ENCODE peak calls at places on chromosomes 12 and 14, in ten cellular contexts. Z, Q, K, C, Y, O, M, A, U and I are unnamed samples.

GRCh38 chr14:85634205-85634604 is 104.3 kb downstream of the FLRT2 start:
- DNase-seq in Z (peak), Q (no peak), K (peak), O (no peak), A (peak), Y (no peak), M (no peak), U (no peak), C (no peak), I (peak)

GRCh38 chr12:5898874-5899273 is 46.2 kb downstream of the ANO2 start:
- DNase-seq in K (no peak), U (no peak), O (no peak), A (no peak), Q (no peak), Y (no peak), C (no peak), M (no peak), Z (no peak), I (no peak)

GRCh38 chr14:96090441-96091148 is 51.4 kb downstream of the C14orf132 start:
- DNase-seq in O (peak), A (no peak), C (peak), K (peak), Q (no peak), Y (no peak), U (no peak), Z (peak), M (peak), I (no peak)

GRCh38 chr14:74670726-74671125 is 42.2 kb downstream of the AREL1 start:
- DNase-seq in M (peak), K (peak), Q (no peak), O (peak), Z (peak), Y (no peak), C (no peak), U (no peak), A (no peak), I (no peak)

GRCh38 chr12:95848575-95849388 is 10.0 kb upstream of the SNRPF start:
- DNase-seq in O (no peak), Q (no peak), U (peak), A (peak), Y (peak), Z (peak), K (peak), M (peak), C (no peak), I (peak)

GRCh38 chr12:39990122-39991101 is 115.5 kb downstream of the SLC2A13 start:
- DNase-seq in Z (peak), U (peak), Q (peak), K (peak), O (no peak), A (peak), C (peak), M (peak), Y (peak), I (peak)

GRCh38 chr14:90642239-90642717 is 174.0 kb downstream of the TTC7B start:
- DNase-seq in Z (peak), C (no peak), M (peak), U (no peak), K (peak), A (no peak), Q (no peak), O (peak), Y (peak), I (no peak)

GRCh38 chr12:117580718-117581062 is 219.3 kb upstream of the NOS1 start:
- DNase-seq in Z (no peak), K (no peak), C (peak), Q (no peak), U (no peak), M (no peak), Y (no peak), O (no peak), A (no peak), I (no peak)

GRCh38 chr12:51254592-51254991 is 15.6 kb downstream of the SMAGP start:
- DNase-seq in O (no peak), A (no peak), C (no peak), U (no peak), Q (no peak), Y (no peak), Z (peak), K (no peak), M (no peak), I (no peak)

GRCh38 chr12:68113644-68114043 is 45.9 kb downstream of the IFNG start:
- DNase-seq in Q (no peak), A (no peak), K (no peak), Z (no peak), Y (no peak), O (no peak), C (no peak), M (no peak), U (no peak), I (peak)

GRCh38 chr12:28027947-28028724 is 55.6 kb upstream of the PTHLH start:
- DNase-seq in C (no peak), K (peak), A (no peak), Z (peak), M (peak), Y (no peak), Q (no peak), U (no peak), O (no peak), I (peak)

GRCh38 chr12:18332173-18332572 is 70.9 kb downstream of the PIK3C2G start:
- DNase-seq in K (no peak), O (no peak), A (no peak), C (no peak), U (no peak), Z (no peak), Q (no peak), M (no peak), Y (no peak), I (peak)

GRCh38 chr14:51444381-51445000 is 204.4 kb downstream of the TMX1 start:
- DNase-seq in M (no peak), C (no peak), K (no peak), U (no peak), Y (no peak), Z (peak), A (no peak), O (no peak), Q (no peak), I (peak)

GRCh38 chr12:75190846-75191245 is 18.8 kb downstream of the KCNC2 start:
- DNase-seq in C (no peak), O (no peak), A (no peak), Q (no peak), M (no peak), Z (no peak), K (no peak), Y (no peak), U (no peak), I (peak)

GRCh38 chr12:26773313-26774104 is 59.5 kb downstream of the ITPR2 start:
- DNase-seq in Q (no peak), Z (no peak), Y (no peak), M (no peak), O (no peak), U (no peak), K (no peak), C (no peak), A (no peak), I (no peak)

GRCh38 chr14:33696165-33696564 is 254.7 kb downstream of the EGLN3 start:
- DNase-seq in M (no peak), Y (no peak), U (no peak), K (no peak), Q (no peak), Z (no peak), A (no peak), C (no peak), O (no peak), I (no peak)

GRCh38 chr12:65568517-65568916 is 255.8 kb upstream of the HMGA2 start:
- DNase-seq in A (no peak), C (no peak), U (peak), Y (no peak), K (peak), O (peak), Q (no peak), M (peak), Z (peak), I (peak)

GRCh38 chr12:41739066-41739465 is 405.6 kb downstream of the GXYLT1 start:
- DNase-seq in Z (no peak), A (no peak), Q (no peak), C (no peak), Y (no peak), U (no peak), M (no peak), O (no peak), K (no peak), I (peak)

GRCh38 chr14:38941485-38941884 is 161.6 kb downstream of the SEC23A start:
- DNase-seq in Y (peak), C (no peak), K (no peak), M (no peak), A (no peak), U (no peak), O (no peak), Q (no peak), Z (no peak), I (no peak)

GRCh38 chr12:41479431-41479830 is 291.3 kb downstream of the PDZRN4 start:
- DNase-seq in Q (no peak), A (no peak), M (no peak), K (no peak), U (no peak), O (no peak), C (no peak), Z (no peak), Y (no peak), I (no peak)

GRCh38 chr14:99118946-99119345 is 153.1 kb downstream of the BCL11B start:
- DNase-seq in Q (no peak), Z (no peak), K (no peak), A (no peak), Y (no peak), M (no peak), U (no peak), O (no peak), C (no peak), I (no peak)

GRCh38 chr12:116458492-116458891 is 100.7 kb upstream of the MAP1LC3B2 start:
- DNase-seq in U (no peak), A (no peak), K (no peak), M (no peak), C (no peak), Z (no peak), Q (no peak), Y (no peak), O (no peak), I (no peak)

GRCh38 chr12:93041416-93041815 is 112.3 kb upstream of the EEA1 start:
- DNase-seq in A (no peak), O (no peak), C (no peak), K (no peak), M (no peak), Q (no peak), U (no peak), Y (no peak), Z (no peak), I (no peak)

GRCh38 chr12:93042283-93042682 is 113.2 kb upstream of the EEA1 start:
- DNase-seq in M (peak), A (no peak), O (no peak), Y (no peak), K (no peak), C (no peak), Q (no peak), U (no peak), Z (no peak), I (no peak)

GRCh38 chr12:93043192-93043876 is 114.2 kb upstream of the EEA1 start:
- DNase-seq in K (no peak), Q (no peak), M (no peak), O (no peak), Z (no peak), A (no peak), Y (no peak), C (no peak), U (no peak), I (no peak)

GRCh38 chr12:93043877-93044209 is 114.7 kb upstream of the EEA1 start:
- DNase-seq in O (no peak), Q (no peak), Y (no peak), C (no peak), U (no peak), M (no peak), A (no peak), K (no peak), Z (no peak), I (no peak)

GRCh38 chr12:93042684-93043083 is 113.6 kb upstream of the EEA1 start:
- DNase-seq in U (no peak), Y (no peak), O (no peak), K (no peak), Q (no peak), M (no peak), C (no peak), A (no peak), Z (no peak), I (no peak)
- H3K4me3 ChIP-seq in U (no peak), Y (no peak), O (no peak), K (no peak), Q (no peak), M (no peak), C (no peak), A (no peak), Z (no peak), I (no peak)

GRCh38 chr12:79688376-79689040 is 2.3 kb downstream of the PAWR start:
- DNase-seq in K (no peak), O (no peak), Z (no peak), Q (no peak), C (no peak), U (no peak), Y (no peak), A (no peak), M (no peak), I (peak)

GRCh38 chr12:79686171-79686570 is 4.6 kb downstream of the PAWR start:
- DNase-seq in Z (peak), U (no peak), Q (no peak), O (no peak), A (no peak), C (no peak), Y (no peak), K (no peak), M (no peak), I (peak)

GRCh38 chr12:79687711-79688270 is 3.0 kb downstream of the PAWR start:
- DNase-seq in M (peak), Q (no peak), Z (no peak), O (no peak), C (no peak), U (no peak), K (peak), Y (no peak), A (no peak), I (peak)

GRCh38 chr12:79682593-79682992 is 8.2 kb downstream of the PAWR start:
- DNase-seq in Y (no peak), O (no peak), A (no peak), U (no peak), Z (no peak), Q (no peak), K (no peak), M (no peak), C (no peak), I (no peak)

DNA sequence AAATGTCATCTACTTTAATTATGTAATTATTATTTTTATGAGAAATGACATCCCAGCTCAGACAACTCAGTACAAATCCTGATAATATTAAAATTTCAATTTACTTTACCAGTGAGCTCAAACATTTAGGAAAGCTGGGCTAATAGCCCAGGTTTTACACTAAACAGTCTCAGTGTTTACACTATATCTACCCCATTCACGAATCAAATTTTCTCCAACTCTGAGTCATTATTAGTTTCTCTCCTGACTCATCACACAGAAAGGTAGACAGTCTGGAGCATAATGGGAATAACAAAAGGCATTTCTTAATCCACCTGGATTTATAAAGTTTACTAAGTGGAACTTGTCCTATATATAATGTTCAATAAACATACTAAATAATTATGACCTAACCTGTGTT is 5.7 kb downstream of the PAWR start:
- DNase-seq in Z (peak), Q (no peak), K (peak), Y (peak), C (no peak), A (no peak), O (peak), M (peak), U (no peak), I (peak)
- H3K4me3 ChIP-seq in Z (no peak), Q (no peak), K (no peak), Y (peak), C (no peak), A (no peak), O (no peak), M (no peak), U (no peak), I (no peak)

GRCh38 chr12:120651821-120652220 is 11.4 kb downstream of the CABP1 start:
- DNase-seq in M (peak), Z (no peak), O (no peak), Q (no peak), A (no peak), K (peak), U (peak), C (no peak), Y (no peak), I (peak)
- H3K4me3 ChIP-seq in M (no peak), Z (no peak), O (no peak), Q (no peak), A (no peak), K (no peak), U (no peak), C (no peak), Y (no peak), I (no peak)

DNA sequence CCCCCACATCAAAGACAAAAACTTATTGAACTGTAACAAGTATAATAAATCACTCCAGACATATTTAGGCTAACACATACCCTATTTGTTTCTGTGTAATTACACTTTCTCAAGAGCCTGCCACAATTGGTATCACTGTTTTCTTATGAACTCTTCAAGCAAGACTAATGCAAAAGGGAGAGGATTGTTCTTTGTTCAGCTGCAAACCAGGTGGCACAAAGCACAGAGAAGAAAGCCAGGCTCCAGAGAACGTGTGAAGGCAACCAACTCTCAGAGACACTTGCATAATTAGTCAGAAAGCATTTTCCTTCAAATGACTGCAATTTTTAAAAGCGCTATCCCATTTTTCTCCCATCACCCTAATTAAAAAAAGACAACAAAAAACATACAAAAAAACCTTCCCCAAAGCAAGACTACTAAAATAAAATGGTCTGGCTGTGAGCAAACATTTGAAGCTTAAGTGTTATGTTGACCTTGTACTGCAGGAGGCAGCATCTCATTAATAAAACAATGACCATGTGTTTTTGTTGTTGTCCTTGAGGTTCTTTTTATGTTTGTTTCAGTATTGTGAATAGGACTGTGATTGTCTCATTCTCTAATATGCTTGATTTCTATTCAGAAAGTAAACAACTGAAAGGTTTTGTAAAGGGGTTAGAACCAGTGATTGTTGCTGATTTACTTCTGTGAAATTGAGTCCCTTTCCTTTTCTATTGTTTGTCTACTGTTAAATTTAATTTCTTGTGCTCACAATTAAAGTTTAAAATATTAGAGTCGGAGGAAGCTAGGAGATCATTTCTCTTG is 452.7 kb upstream of the PDE3A start:
- DNase-seq in O (peak), Z (peak), A (peak), C (no peak), K (peak), M (peak), Q (peak), U (peak), Y (no peak), I (peak)
- H3K4me3 ChIP-seq in O (no peak), Z (no peak), A (no peak), C (no peak), K (no peak), M (no peak), Q (no peak), U (no peak), Y (no peak), I (no peak)

DNA sequence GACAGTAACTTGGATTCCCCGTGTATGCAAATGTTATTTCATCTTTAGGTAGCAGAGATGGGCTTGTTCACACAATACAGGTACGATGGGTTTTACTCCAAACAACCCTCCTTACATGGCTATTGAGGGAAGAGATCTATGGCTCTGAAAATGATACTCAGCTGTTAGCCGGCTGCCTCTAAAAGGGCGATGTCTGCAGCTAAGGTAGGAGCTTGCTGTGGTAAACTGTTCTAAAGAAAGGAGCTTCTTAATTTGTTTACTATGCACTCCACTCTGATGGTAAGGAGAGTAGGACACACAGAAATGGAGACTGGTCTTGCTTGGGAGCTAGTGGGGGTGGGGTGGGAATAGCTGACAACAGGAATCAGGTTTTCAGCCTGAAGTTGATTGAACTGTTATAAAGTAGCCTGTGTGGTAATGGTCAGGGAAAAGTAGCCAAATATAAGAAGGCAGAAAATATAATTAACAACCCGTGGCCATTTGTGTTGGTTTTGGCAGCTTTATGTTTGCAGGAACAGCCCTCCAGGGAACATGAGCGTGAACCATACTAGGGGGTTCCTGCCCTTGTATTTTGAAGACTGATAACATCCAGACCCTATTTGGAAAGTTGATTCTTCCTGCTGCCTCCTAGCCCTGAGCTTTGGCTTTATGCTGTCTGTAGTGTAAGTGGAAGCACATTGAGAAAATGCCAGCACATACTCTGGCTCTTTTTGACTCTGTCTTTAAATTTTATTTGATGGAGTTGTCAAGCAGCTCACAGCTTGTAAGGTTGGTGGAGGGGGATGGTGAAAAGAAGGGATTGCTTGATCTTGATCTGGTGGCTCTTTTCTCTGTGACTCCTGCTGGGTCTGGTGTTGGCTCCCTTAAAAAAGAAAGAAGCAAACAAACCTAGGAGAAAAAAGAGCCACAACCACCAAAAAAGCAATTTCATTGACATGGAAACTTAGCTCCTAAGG is 929.8 kb downstream of the DIO2 start:
- DNase-seq in K (no peak), U (no peak), C (no peak), Y (no peak), M (no peak), A (no peak), Q (no peak), Z (peak), O (no peak), I (no peak)
- H3K4me3 ChIP-seq in K (no peak), U (no peak), C (peak), Y (no peak), M (peak), A (no peak), Q (peak), Z (no peak), O (no peak), I (no peak)

GRCh38 chr14:40346275-40346674 is 914.0 kb upstream of the FBXO33 start:
- DNase-seq in M (no peak), O (no peak), A (no peak), C (no peak), Y (no peak), Q (no peak), U (no peak), K (no peak), Z (no peak), I (no peak)
- H3K4me3 ChIP-seq in M (no peak), O (no peak), A (no peak), C (no peak), Y (no peak), Q (no peak), U (no peak), K (no peak), Z (no peak), I (no peak)

DNA sequence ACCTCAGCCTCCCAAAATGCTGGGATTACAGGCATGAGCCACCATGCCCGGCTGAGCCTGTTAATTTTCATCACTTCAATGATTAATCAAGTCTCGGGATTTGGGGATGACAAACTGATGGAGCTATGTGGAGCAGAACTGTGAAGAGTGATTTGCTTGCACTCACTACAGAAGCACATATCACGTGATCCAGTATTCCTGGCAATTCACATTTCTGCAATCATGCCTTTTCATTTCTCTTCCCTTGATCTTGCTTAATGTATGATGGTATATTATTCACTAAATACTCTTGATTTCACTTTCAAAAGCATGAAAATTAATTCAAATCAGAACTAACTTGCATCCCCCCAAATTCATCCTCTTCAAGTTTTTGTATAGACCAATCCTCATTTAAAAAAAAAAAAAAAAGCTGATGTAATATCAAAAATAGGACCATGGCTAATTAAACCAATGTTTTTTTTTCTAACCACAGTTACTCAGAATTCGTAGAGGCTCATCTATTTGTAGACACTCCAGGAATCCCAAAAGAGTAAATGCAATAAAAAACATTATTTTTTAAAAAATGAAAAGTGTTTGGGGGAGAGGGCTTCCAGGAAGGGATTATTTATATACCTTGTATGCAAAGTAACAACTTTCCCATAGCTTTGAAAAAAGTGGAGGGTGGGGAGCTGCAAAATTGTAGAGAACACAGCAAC is 7.0 kb upstream of the ATXN2 start:
- DNase-seq in U (no peak), M (no peak), C (no peak), O (no peak), A (no peak), Z (no peak), Q (no peak), Y (no peak), K (no peak), I (no peak)
- H3K4me3 ChIP-seq in U (no peak), M (no peak), C (no peak), O (no peak), A (no peak), Z (no peak), Q (no peak), Y (no peak), K (no peak), I (no peak)